ENCODE peak calls at places on chromosome 4, in six cellular contexts. One of them, this sample, is unnamed.

GRCh38 chr4:176753049-176753448 is 39.7 kb downstream of the VEGFC start:
- DNase-seq in cardiac muscle cell: peak; percentile 72
- DNase-seq in fibroblast of the aortic adventitia: peak; percentile 94
- DNase-seq in IMR-90: peak; percentile 95
- DNase-seq in brain microvascular endothelial cell: peak; percentile 89
- DNase-seq in lower lobe of right lung: no peak
- DNase-seq in this sample: no peak

GRCh38 chr4:6945052-6945409 is 35.4 kb downstream of the TBC1D14 start:
- DNase-seq in IMR-90: no peak
- DNase-seq in lower lobe of right lung: no peak
- DNase-seq in brain microvascular endothelial cell: no peak
- DNase-seq in fibroblast of the aortic adventitia: no peak
- DNase-seq in cardiac muscle cell: no peak
- DNase-seq in this sample: no peak

GRCh38 chr4:4425696-4426095 is 38.8 kb downstream of the NSG1 start:
- DNase-seq in IMR-90: no peak
- DNase-seq in cardiac muscle cell: no peak
- DNase-seq in brain microvascular endothelial cell: no peak
- DNase-seq in lower lobe of right lung: no peak
- DNase-seq in fibroblast of the aortic adventitia: no peak
- DNase-seq in this sample: no peak

GRCh38 chr4:177483271-177483670 is 41.0 kb upstream of the AGA start:
- DNase-seq in lower lobe of right lung: no peak
- DNase-seq in fibroblast of the aortic adventitia: peak; percentile 28
- DNase-seq in brain microvascular endothelial cell: no peak
- DNase-seq in IMR-90: peak; percentile 25
- DNase-seq in cardiac muscle cell: peak; percentile 39
- DNase-seq in this sample: no peak

GRCh38 chr4:39044947-39045734 is 12.9 kb upstream of the TMEM156 start:
- DNase-seq in fibroblast of the aortic adventitia: peak; percentile 34
- DNase-seq in lower lobe of right lung: peak; percentile 69
- DNase-seq in cardiac muscle cell: peak; percentile 44
- DNase-seq in IMR-90: no peak
- DNase-seq in brain microvascular endothelial cell: no peak
- DNase-seq in this sample: peak; percentile 32

GRCh38 chr4:95957054-95957453 is 117.2 kb downstream of the PDHA2 start:
- DNase-seq in cardiac muscle cell: peak; percentile 54
- DNase-seq in lower lobe of right lung: no peak
- DNase-seq in IMR-90: no peak
- DNase-seq in brain microvascular endothelial cell: no peak
- DNase-seq in fibroblast of the aortic adventitia: no peak
- DNase-seq in this sample: no peak

GRCh38 chr4:184267673-184268573 is 50.2 kb upstream of the ENPP6 start:
- DNase-seq in fibroblast of the aortic adventitia: peak; percentile 93
- DNase-seq in IMR-90: peak; percentile 97
- DNase-seq in cardiac muscle cell: peak; percentile 88
- DNase-seq in brain microvascular endothelial cell: peak; percentile 76
- DNase-seq in lower lobe of right lung: peak; percentile 73
- DNase-seq in this sample: peak; percentile 60

GRCh38 chr4:172650758-172651495 is 517.7 kb upstream of the GALNT7 start:
- DNase-seq in lower lobe of right lung: no peak
- DNase-seq in fibroblast of the aortic adventitia: no peak
- DNase-seq in brain microvascular endothelial cell: no peak
- DNase-seq in cardiac muscle cell: no peak
- DNase-seq in IMR-90: peak; percentile 1
- DNase-seq in this sample: no peak

GRCh38 chr4:23766334-23766733 is 123.5 kb downstream of the PPARGC1A start:
- DNase-seq in IMR-90: no peak
- DNase-seq in fibroblast of the aortic adventitia: no peak
- DNase-seq in lower lobe of right lung: no peak
- DNase-seq in cardiac muscle cell: no peak
- DNase-seq in brain microvascular endothelial cell: no peak
- DNase-seq in this sample: no peak

GRCh38 chr4:180330521-180330920 is 1912.7 kb upstream of the TENM3 start:
- DNase-seq in cardiac muscle cell: no peak
- DNase-seq in lower lobe of right lung: no peak
- DNase-seq in IMR-90: peak; percentile 11
- DNase-seq in fibroblast of the aortic adventitia: no peak
- DNase-seq in brain microvascular endothelial cell: no peak
- DNase-seq in this sample: no peak

GRCh38 chr4:151408630-151409469 is at the start of gene FHIP1A:
- DNase-seq in brain microvascular endothelial cell: peak; percentile 57
- DNase-seq in fibroblast of the aortic adventitia: peak; percentile 53
- DNase-seq in IMR-90: peak; percentile 53
- DNase-seq in lower lobe of right lung: peak; percentile 90
- DNase-seq in cardiac muscle cell: peak; percentile 51
- DNase-seq in this sample: peak; percentile 95

GRCh38 chr4:6607368-6608050 is 32.5 kb downstream of the MAN2B2 start:
- DNase-seq in lower lobe of right lung: no peak
- DNase-seq in fibroblast of the aortic adventitia: no peak
- DNase-seq in brain microvascular endothelial cell: no peak
- DNase-seq in IMR-90: no peak
- DNase-seq in cardiac muscle cell: no peak
- DNase-seq in this sample: no peak

GRCh38 chr4:16457944-16458343 is 231.7 kb upstream of the TAPT1 start:
- DNase-seq in lower lobe of right lung: no peak
- DNase-seq in brain microvascular endothelial cell: peak; percentile 54
- DNase-seq in IMR-90: peak; percentile 33
- DNase-seq in cardiac muscle cell: no peak
- DNase-seq in fibroblast of the aortic adventitia: no peak
- DNase-seq in this sample: no peak

GRCh38 chr4:181017038-181017437 is 1226.2 kb upstream of the TENM3 start:
- DNase-seq in cardiac muscle cell: no peak
- DNase-seq in IMR-90: no peak
- DNase-seq in lower lobe of right lung: no peak
- DNase-seq in brain microvascular endothelial cell: no peak
- DNase-seq in fibroblast of the aortic adventitia: no peak
- DNase-seq in this sample: no peak

GRCh38 chr4:137823007-137823406 is 290.7 kb upstream of the PCDH18 start:
- DNase-seq in cardiac muscle cell: no peak
- DNase-seq in IMR-90: no peak
- DNase-seq in brain microvascular endothelial cell: no peak
- DNase-seq in fibroblast of the aortic adventitia: no peak
- DNase-seq in lower lobe of right lung: no peak
- DNase-seq in this sample: no peak

GRCh38 chr4:33134366-33134765 is 2414.2 kb downstream of the PCDH7 start:
- DNase-seq in fibroblast of the aortic adventitia: no peak
- DNase-seq in IMR-90: no peak
- DNase-seq in lower lobe of right lung: no peak
- DNase-seq in cardiac muscle cell: no peak
- DNase-seq in brain microvascular endothelial cell: no peak
- DNase-seq in this sample: no peak

GRCh38 chr4:126361287-126361686 is 1046.5 kb downstream of the FAT4 start:
- DNase-seq in fibroblast of the aortic adventitia: no peak
- DNase-seq in IMR-90: no peak
- DNase-seq in lower lobe of right lung: no peak
- DNase-seq in cardiac muscle cell: no peak
- DNase-seq in brain microvascular endothelial cell: no peak
- DNase-seq in this sample: no peak

GRCh38 chr4:1096841-1097240 is 16.5 kb downstream of the RNF212 start:
- DNase-seq in brain microvascular endothelial cell: no peak
- DNase-seq in lower lobe of right lung: no peak
- DNase-seq in IMR-90: no peak
- DNase-seq in fibroblast of the aortic adventitia: no peak
- DNase-seq in cardiac muscle cell: no peak
- DNase-seq in this sample: no peak

GRCh38 chr4:22029803-22030202 is 81.2 kb upstream of the KCNIP4 start:
- DNase-seq in fibroblast of the aortic adventitia: no peak
- DNase-seq in cardiac muscle cell: no peak
- DNase-seq in brain microvascular endothelial cell: no peak
- DNase-seq in lower lobe of right lung: no peak
- DNase-seq in IMR-90: no peak
- DNase-seq in this sample: no peak

GRCh38 chr4:8731364-8731763 is 138.8 kb downstream of the CPZ start:
- DNase-seq in cardiac muscle cell: no peak
- DNase-seq in fibroblast of the aortic adventitia: no peak
- DNase-seq in IMR-90: no peak
- DNase-seq in brain microvascular endothelial cell: no peak
- DNase-seq in lower lobe of right lung: peak; percentile 19
- DNase-seq in this sample: no peak

GRCh38 chr4:62204136-62204535 is 1004.0 kb downstream of the ADGRL3 start:
- DNase-seq in lower lobe of right lung: no peak
- DNase-seq in brain microvascular endothelial cell: no peak
- DNase-seq in IMR-90: no peak
- DNase-seq in fibroblast of the aortic adventitia: no peak
- DNase-seq in cardiac muscle cell: no peak
- DNase-seq in this sample: no peak

GRCh38 chr4:185343726-185344581 is 51.8 kb downstream of the LRP2BP start:
- DNase-seq in IMR-90: peak; percentile 27
- DNase-seq in cardiac muscle cell: peak; percentile 60
- DNase-seq in lower lobe of right lung: no peak
- DNase-seq in fibroblast of the aortic adventitia: peak; percentile 78
- DNase-seq in brain microvascular endothelial cell: peak; percentile 72
- DNase-seq in this sample: no peak

GRCh38 chr4:102694791-102695190 is 66.0 kb downstream of the MANBA start:
- DNase-seq in fibroblast of the aortic adventitia: no peak
- DNase-seq in IMR-90: peak; percentile 23
- DNase-seq in lower lobe of right lung: no peak
- DNase-seq in brain microvascular endothelial cell: no peak
- DNase-seq in cardiac muscle cell: no peak
- DNase-seq in this sample: no peak

GRCh38 chr4:155673453-155673979 is 6.9 kb downstream of the GUCY1A1 start:
- DNase-seq in cardiac muscle cell: no peak
- DNase-seq in lower lobe of right lung: no peak
- DNase-seq in IMR-90: no peak
- DNase-seq in fibroblast of the aortic adventitia: no peak
- DNase-seq in brain microvascular endothelial cell: no peak
- DNase-seq in this sample: no peak

GRCh38 chr4:109735566-109736454 is 5.9 kb upstream of the PLA2G12A start:
- DNase-seq in cardiac muscle cell: peak; percentile 67
- DNase-seq in IMR-90: peak; percentile 50
- DNase-seq in lower lobe of right lung: no peak
- DNase-seq in fibroblast of the aortic adventitia: peak; percentile 52
- DNase-seq in brain microvascular endothelial cell: peak; percentile 29
- DNase-seq in this sample: no peak

GRCh38 chr4:48725414-48725813 is 54.7 kb downstream of the FRYL start:
- DNase-seq in IMR-90: no peak
- DNase-seq in fibroblast of the aortic adventitia: no peak
- DNase-seq in lower lobe of right lung: no peak
- DNase-seq in cardiac muscle cell: no peak
- DNase-seq in brain microvascular endothelial cell: no peak
- DNase-seq in this sample: no peak

GRCh38 chr4:89298788-89299152 is 8.8 kb downstream of the GPRIN3 start:
- DNase-seq in IMR-90: no peak
- DNase-seq in fibroblast of the aortic adventitia: peak; percentile 3
- DNase-seq in brain microvascular endothelial cell: peak; percentile 9
- DNase-seq in cardiac muscle cell: peak; percentile 48
- DNase-seq in lower lobe of right lung: no peak
- DNase-seq in this sample: no peak
- H3K4me3 ChIP-seq in IMR-90: no peak overlapping the region
- H3K4me3 ChIP-seq in fibroblast of the aortic adventitia: no peak overlapping the region
- H3K4me3 ChIP-seq in brain microvascular endothelial cell: no peak overlapping the region
- H3K4me3 ChIP-seq in cardiac muscle cell: no peak overlapping the region
- H3K4me3 ChIP-seq in lower lobe of right lung: peak overlapping the region; percentile 41
- H3K4me3 ChIP-seq in this sample: peak overlapping the region; percentile 22

DNA sequence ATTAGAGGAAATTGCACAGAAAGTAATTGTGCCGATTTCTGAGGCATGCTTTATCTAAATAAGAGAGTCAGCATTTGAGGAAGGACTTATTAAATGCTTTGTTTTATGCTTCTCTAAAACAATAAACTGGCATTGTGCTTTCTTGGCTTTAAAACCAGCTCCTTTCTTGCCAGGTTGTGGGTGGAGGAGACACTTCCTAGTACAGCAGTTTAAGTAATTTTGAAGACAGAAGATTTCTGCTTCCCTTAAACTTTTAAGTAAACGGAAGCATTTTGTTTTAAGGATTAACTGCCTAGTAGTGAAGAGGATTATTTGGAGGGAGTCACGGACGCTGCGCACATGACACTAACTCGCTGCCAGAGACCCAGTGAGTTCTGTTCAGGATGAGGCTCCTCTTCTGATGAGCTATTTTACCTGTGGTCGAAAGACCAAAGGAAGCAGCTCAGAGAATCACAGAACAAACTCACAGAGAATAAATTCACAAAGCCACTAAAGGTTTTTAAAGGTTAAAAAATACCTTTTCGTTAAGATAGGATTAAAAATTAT is 169.5 kb downstream of the TLL1 start:
- DNase-seq in brain microvascular endothelial cell: no peak
- DNase-seq in lower lobe of right lung: no peak
- DNase-seq in fibroblast of the aortic adventitia: peak; percentile 13
- DNase-seq in cardiac muscle cell: no peak
- DNase-seq in IMR-90: no peak
- DNase-seq in this sample: no peak
- H3K4me3 ChIP-seq in brain microvascular endothelial cell: no peak overlapping the region
- H3K4me3 ChIP-seq in lower lobe of right lung: no peak overlapping the region
- H3K4me3 ChIP-seq in fibroblast of the aortic adventitia: no peak overlapping the region
- H3K4me3 ChIP-seq in cardiac muscle cell: no peak overlapping the region
- H3K4me3 ChIP-seq in IMR-90: no peak overlapping the region
- H3K4me3 ChIP-seq in this sample: no peak overlapping the region

GRCh38 chr4:135777386-135777785 is 1575.8 kb upstream of the PABPC4L start:
- DNase-seq in lower lobe of right lung: no peak
- DNase-seq in brain microvascular endothelial cell: peak; percentile 40
- DNase-seq in cardiac muscle cell: no peak
- DNase-seq in fibroblast of the aortic adventitia: no peak
- DNase-seq in IMR-90: no peak
- DNase-seq in this sample: no peak
- H3K4me3 ChIP-seq in lower lobe of right lung: no peak overlapping the region
- H3K4me3 ChIP-seq in brain microvascular endothelial cell: no peak overlapping the region
- H3K4me3 ChIP-seq in cardiac muscle cell: no peak overlapping the region
- H3K4me3 ChIP-seq in fibroblast of the aortic adventitia: no peak overlapping the region
- H3K4me3 ChIP-seq in IMR-90: no peak overlapping the region
- H3K4me3 ChIP-seq in this sample: no peak overlapping the region

GRCh38 chr4:70737409-70737808 is 15.6 kb downstream of the RUFY3 start:
- DNase-seq in brain microvascular endothelial cell: no peak
- DNase-seq in cardiac muscle cell: no peak
- DNase-seq in IMR-90: no peak
- DNase-seq in lower lobe of right lung: no peak
- DNase-seq in fibroblast of the aortic adventitia: no peak
- DNase-seq in this sample: no peak

GRCh38 chr4:70739496-70740337 is 18.0 kb downstream of the RUFY3 start:
- DNase-seq in lower lobe of right lung: no peak
- DNase-seq in brain microvascular endothelial cell: no peak
- DNase-seq in cardiac muscle cell: no peak
- DNase-seq in fibroblast of the aortic adventitia: no peak
- DNase-seq in IMR-90: peak; percentile 34
- DNase-seq in this sample: no peak

GRCh38 chr4:70734168-70734954 is 12.6 kb downstream of the RUFY3 start:
- DNase-seq in cardiac muscle cell: peak; percentile 69
- DNase-seq in lower lobe of right lung: no peak
- DNase-seq in fibroblast of the aortic adventitia: peak; percentile 63
- DNase-seq in IMR-90: peak; percentile 55
- DNase-seq in brain microvascular endothelial cell: peak; percentile 41
- DNase-seq in this sample: no peak

GRCh38 chr4:70734971-70735370 is 13.2 kb downstream of the RUFY3 start:
- DNase-seq in IMR-90: no peak
- DNase-seq in fibroblast of the aortic adventitia: no peak
- DNase-seq in brain microvascular endothelial cell: no peak
- DNase-seq in cardiac muscle cell: no peak
- DNase-seq in lower lobe of right lung: no peak
- DNase-seq in this sample: no peak

GRCh38 chr4:70737006-70737405 is 15.2 kb downstream of the RUFY3 start:
- DNase-seq in cardiac muscle cell: peak; percentile 37
- DNase-seq in brain microvascular endothelial cell: no peak
- DNase-seq in lower lobe of right lung: no peak
- DNase-seq in fibroblast of the aortic adventitia: no peak
- DNase-seq in IMR-90: no peak
- DNase-seq in this sample: no peak
- H3K4me3 ChIP-seq in cardiac muscle cell: no peak overlapping the region
- H3K4me3 ChIP-seq in brain microvascular endothelial cell: no peak overlapping the region
- H3K4me3 ChIP-seq in lower lobe of right lung: no peak overlapping the region
- H3K4me3 ChIP-seq in fibroblast of the aortic adventitia: no peak overlapping the region
- H3K4me3 ChIP-seq in IMR-90: no peak overlapping the region
- H3K4me3 ChIP-seq in this sample: no peak overlapping the region

This sample was measured in stomach.